ENCODE peak calls at places on chromosomes 1 and 21, in four cellular contexts. M is HAP-1, W is neural progenitor cell, C is MM.1S. B is an unnamed sample.

GRCh38 chr1:222243902-222244301 is 304.0 kb downstream of the HHIPL2 start:
- DNase-seq in M (no peak), W (no peak), C (no peak), B (no peak)

GRCh38 chr1:64001038-64001437 is 202.4 kb upstream of the UBE2U start:
- DNase-seq in M (no peak), W (no peak), C (no peak), B (no peak)

GRCh38 chr1:62906428-62906886 is 122.5 kb downstream of the ATG4C start:
- DNase-seq in M (peak), W (peak), C (no peak), B (no peak)

GRCh38 chr1:23558140-23558871 is 995 bp downstream of the ID3 start:
- DNase-seq in M (peak), W (peak), C (peak), B (no peak)

GRCh38 chr1:155706101-155706619 is 17.3 kb downstream of the DAP3 start:
- DNase-seq in M (no peak), W (no peak), C (no peak), B (no peak)

GRCh38 chr1:99887890-99888289 is 37.7 kb downstream of the AGL start:
- DNase-seq in M (no peak), W (no peak), C (no peak), B (no peak)

GRCh38 chr1:53572061-53572801 is 113.0 kb downstream of the DMRTB1 start:
- DNase-seq in M (peak), W (peak), C (no peak), B (no peak)

GRCh38 chr1:87292684-87293493 is 35.8 kb upstream of the LMO4 start:
- DNase-seq in M (peak), W (peak), C (peak), B (peak)

GRCh38 chr1:213357403-213357802 is 306.4 kb downstream of the RPS6KC1 start:
- DNase-seq in M (no peak), W (no peak), C (no peak), B (no peak)

GRCh38 chr1:81115422-81115821 is 685.3 kb upstream of the ADGRL2 start:
- DNase-seq in M (no peak), W (no peak), C (no peak), B (no peak)

GRCh38 chr21:16587141-16587570 is 857.4 kb downstream of the USP25 start:
- DNase-seq in M (peak), W (no peak), C (peak), B (no peak)

GRCh38 chr1:204990059-204990664 is 52.9 kb upstream of the CNTN2 start:
- DNase-seq in M (no peak), W (no peak), C (no peak), B (no peak)

B was measured in NT2/D1.